ENCODE peak calls at places on chromosome 7, in eight cellular contexts. P is Peyer's patch, R is hepatocyte, A is brain microvascular endothelial cell, J is cardiac fibroblast, B is foreskin fibroblast, Q is fibroblast of pulmonary artery, S is GM12865. U is an unnamed sample.

GRCh38 chr7:105680505-105681187 is 99.4 kb upstream of the EFCAB10 start:
- DNase-seq in P (no peak), R (no peak), A (no peak), J (peak; percentile 29), B (no peak), Q (no peak), S (no peak), U (no peak)

GRCh38 chr7:156474241-156474743 is 166.3 kb upstream of the RNF32 start:
- DNase-seq in P (no peak), R (peak; percentile 63), A (peak; percentile 85), J (no peak), B (peak; percentile 1), Q (peak; percentile 8), S (peak; percentile 8), U (no peak)

GRCh38 chr7:151085691-151086620 is at the start of gene AGAP3:
- DNase-seq in P (peak; percentile 78), R (peak; percentile 91), A (peak; percentile 44), J (peak; percentile 81), B (peak; percentile 77), Q (peak; percentile 70), S (peak; percentile 81), U (no peak)

GRCh38 chr7:128010392-128011078 is 20.7 kb downstream of the LRRC4 start:
- DNase-seq in P (no peak), R (no peak), A (no peak), J (no peak), B (no peak), Q (no peak), S (no peak), U (no peak)

GRCh38 chr7:3254718-3255117 is 46.3 kb upstream of the SDK1 start:
- DNase-seq in P (no peak), R (no peak), A (no peak), J (no peak), B (no peak), Q (no peak), S (no peak), U (no peak)

GRCh38 chr7:158843775-158844174 is 12.6 kb upstream of the DYNC2I1 start:
- DNase-seq in P (no peak), R (no peak), A (no peak), J (no peak), B (no peak), Q (no peak), S (no peak), U (no peak)

GRCh38 chr7:57199252-57199651 is 67.0 kb upstream of the ZNF479 start:
- DNase-seq in P (no peak), R (no peak), A (no peak), J (no peak), B (no peak), Q (no peak), S (no peak), U (no peak)

GRCh38 chr7:88072036-88072714 is 138.1 kb downstream of the ADAM22 start:
- DNase-seq in P (no peak), R (no peak), A (no peak), J (no peak), B (peak; percentile 2), Q (no peak), S (peak; percentile 57), U (no peak)

GRCh38 chr7:7249814-7250213 is 67.5 kb downstream of the C1GALT1 start:
- DNase-seq in P (no peak), R (no peak), A (no peak), J (no peak), B (no peak), Q (no peak), S (no peak), U (no peak)

GRCh38 chr7:128410092-128410665 is 397 bp upstream of the IMPDH1 start:
- DNase-seq in P (peak; percentile 43), R (peak; percentile 76), A (peak; percentile 78), J (peak; percentile 89), B (peak; percentile 76), Q (peak; percentile 79), S (no peak), U (no peak)

GRCh38 chr7:50610521-50611277 is 45.5 kb upstream of the DDC start:
- DNase-seq in P (no peak), R (no peak), A (peak; percentile 74), J (peak; percentile 60), B (peak; percentile 53), Q (peak; percentile 81), S (no peak), U (no peak)

GRCh38 chr7:132577206-132578049 is 1.2 kb upstream of the PLXNA4 start:
- DNase-seq in P (no peak), R (peak; percentile 83), A (peak; percentile 24), J (peak; percentile 89), B (peak; percentile 61), Q (peak; percentile 80), S (no peak), U (no peak)

GRCh38 chr7:66308411-66308810 is 103.3 kb downstream of the TPST1 start:
- DNase-seq in P (no peak), R (no peak), A (no peak), J (no peak), B (no peak), Q (peak; percentile 33), S (no peak), U (no peak)

GRCh38 chr7:101666751-101667150 is 37.7 kb upstream of the MYL10 start:
- DNase-seq in P (no peak), R (no peak), A (no peak), J (no peak), B (peak; percentile 29), Q (no peak), S (no peak), U (no peak)

GRCh38 chr7:157404845-157405481 is 68.2 kb downstream of the DNAJB6 start:
- DNase-seq in P (no peak), R (peak; percentile 78), A (peak; percentile 89), J (peak; percentile 91), B (peak; percentile 94), Q (peak; percentile 98), S (no peak), U (peak; percentile 58)

GRCh38 chr7:39595102-39595620 is 28.2 kb upstream of the RALA start:
- DNase-seq in P (no peak), R (peak; percentile 33), A (peak; percentile 47), J (peak; percentile 79), B (no peak), Q (peak; percentile 85), S (no peak), U (no peak)

GRCh38 chr7:55996856-55997500 is 32.6 kb downstream of the NIPSNAP2 start:
- DNase-seq in P (no peak), R (no peak), A (no peak), J (no peak), B (no peak), Q (no peak), S (no peak), U (no peak)

GRCh38 chr7:137146012-137146455 is 197.5 kb downstream of the PTN start:
- DNase-seq in P (no peak), R (no peak), A (peak; percentile 77), J (peak; percentile 45), B (peak; percentile 72), Q (peak; percentile 55), S (no peak), U (peak; percentile 75)

GRCh38 chr7:137151056-137151731 is 192.3 kb downstream of the PTN start:
- DNase-seq in P (no peak), R (peak; percentile 51), A (peak; percentile 24), J (peak; percentile 48), B (peak; percentile 25), Q (peak; percentile 55), S (no peak), U (no peak)

GRCh38 chr7:137142376-137142775 is 201.2 kb downstream of the PTN start:
- DNase-seq in P (no peak), R (no peak), A (no peak), J (no peak), B (peak; percentile 71), Q (no peak), S (no peak), U (no peak)

GRCh38 chr7:137146552-137146961 is 197.0 kb downstream of the PTN start:
- DNase-seq in P (no peak), R (no peak), A (peak; percentile 90), J (peak; percentile 46), B (peak; percentile 66), Q (peak; percentile 56), S (no peak), U (peak; percentile 72)

GRCh38 chr7:137146996-137147720 is 196.4 kb downstream of the PTN start:
- DNase-seq in P (no peak), R (no peak), A (no peak), J (no peak), B (no peak), Q (no peak), S (no peak), U (no peak)
- H3K4me3 ChIP-seq in P (no peak overlapping the region), R (no peak overlapping the region), A (no peak overlapping the region), J (no peak overlapping the region), B (no peak overlapping the region), Q (no peak overlapping the region), S (no peak overlapping the region), U (no peak overlapping the region)

DNA sequence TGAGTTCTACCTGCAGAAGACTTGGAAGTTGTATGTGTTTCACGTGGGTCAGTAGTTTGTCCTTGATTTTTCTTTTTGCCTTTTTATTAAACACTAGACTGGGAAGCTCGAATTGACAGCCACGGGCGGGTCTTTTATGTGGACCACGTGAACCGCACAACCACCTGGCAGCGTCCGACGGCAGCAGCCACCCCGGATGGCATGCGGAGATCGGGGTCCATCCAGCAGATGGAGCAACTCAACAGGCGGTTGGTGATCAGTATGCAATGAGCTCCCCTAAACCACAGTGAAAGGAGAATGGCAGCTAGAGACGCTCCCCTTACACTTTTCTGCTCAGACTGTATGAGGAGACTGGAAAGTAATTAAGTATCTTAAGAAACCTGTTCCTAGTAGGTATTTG is 126.7 kb upstream of the STK17A start:
- DNase-seq in P (no peak), R (no peak), A (no peak), J (no peak), B (no peak), Q (no peak), S (no peak), U (no peak)
- TF ChIP-seq CTCF in P (no peak), R (peak; percentile 7), A (peak; percentile 20), J (no peak), B (no peak), Q (no peak), S (no peak), U (no peak)

GRCh38 chr7:134845461-134845860 is 66.0 kb downstream of the CALD1 start:
- DNase-seq in P (no peak), R (no peak), A (no peak), J (no peak), B (no peak), Q (no peak), S (peak; percentile 58), U (no peak)
- H3K4me3 ChIP-seq in P (no peak overlapping the region), R (no peak overlapping the region), A (no peak overlapping the region), J (no peak overlapping the region), B (no peak overlapping the region), Q (no peak overlapping the region), S (no peak overlapping the region), U (no peak overlapping the region)

DNA sequence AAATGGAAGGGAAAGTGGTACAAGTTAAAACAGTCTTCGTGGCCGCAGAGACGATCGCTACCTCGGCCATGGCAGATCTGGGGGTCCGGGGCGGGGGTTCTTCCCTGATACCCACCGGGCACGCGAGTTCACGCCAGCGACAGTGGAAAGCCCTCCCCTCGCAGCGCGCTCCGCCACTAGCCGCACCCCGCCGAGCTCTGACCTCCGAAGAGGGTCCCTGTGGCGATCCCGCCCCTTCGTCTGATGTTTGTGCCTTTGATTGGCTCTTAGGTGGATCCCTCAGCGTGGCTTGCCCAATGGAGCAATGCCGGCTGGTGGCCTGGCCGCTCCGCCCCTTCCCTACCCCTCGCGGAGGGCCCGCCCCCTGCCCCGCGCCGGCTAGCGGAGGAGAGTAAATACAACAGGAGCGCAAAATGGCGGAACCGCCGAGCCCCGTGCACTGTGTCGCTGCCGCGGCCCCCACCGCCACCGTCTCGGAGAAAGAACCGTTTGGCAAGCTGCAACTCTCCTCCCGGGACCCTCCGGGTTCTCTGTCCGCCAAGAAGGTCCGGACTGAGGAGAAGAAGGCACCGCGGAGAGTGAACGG is at the start of gene RSBN1L:
- DNase-seq in P (peak; percentile 98), R (peak; percentile 99), A (peak; percentile 98), J (peak; percentile 98), B (peak; percentile 97), Q (peak; percentile 98), S (peak; percentile 98), U (peak; percentile 73)
- TF ChIP-seq CTCF in P (peak; percentile 43), R (peak; percentile 17), A (peak; percentile 46), J (peak; percentile 35), B (peak; percentile 28), Q (peak; percentile 23), S (peak; percentile 31), U (peak; percentile 60)